ENCODE peak calls at places on chromosomes 5 and 9, in seven cellular contexts. L is epithelial cell of esophagus, Z is fibroblast of lung, C is AG09309, H is GM23248, J is psoas muscle, S is heart right ventricle. M is an unnamed sample.

GRCh38 chr5:757931-758697 is 26.4 kb downstream of the ZDHHC11B start:
- DNase-seq in Z (no peak), S (peak; percentile 76), L (no peak), J (peak; percentile 71), H (no peak), C (no peak), M (no peak)

GRCh38 chr9:11319477-11320060 is 706.8 kb upstream of the PTPRD start:
- DNase-seq in S (no peak), C (no peak), L (peak; percentile 51), Z (peak; percentile 1), H (peak; percentile 0), J (no peak), M (no peak)

GRCh38 chr9:136453326-136453725 is 13.7 kb upstream of the INPP5E start:
- DNase-seq in Z (no peak), J (no peak), H (no peak), C (no peak), L (no peak), S (no peak), M (no peak)

GRCh38 chr9:88775037-88775471 is 216.2 kb upstream of the S1PR3 start:
- DNase-seq in C (peak; percentile 94), H (peak; percentile 94), J (no peak), Z (peak; percentile 99), L (peak; percentile 85), S (no peak), M (peak; percentile 97)

GRCh38 chr5:19891658-19892057 is 96.3 kb downstream of the CDH18 start:
- DNase-seq in J (no peak), C (peak; percentile 14), L (peak; percentile 67), S (no peak), Z (peak; percentile 64), H (peak; percentile 60), M (peak; percentile 0)

GRCh38 chr5:180607861-180608571 is 16.7 kb upstream of the SCGB3A1 start:
- DNase-seq in J (no peak), S (no peak), H (no peak), Z (no peak), C (no peak), L (no peak), M (peak; percentile 1)

GRCh38 chr9:112784020-112784788 is 33.6 kb downstream of the SNX30 start:
- DNase-seq in J (no peak), Z (peak; percentile 79), C (no peak), L (peak; percentile 54), H (no peak), S (no peak), M (peak; percentile 41)

GRCh38 chr5:1312206-1312605 is 17.3 kb upstream of the TERT start:
- DNase-seq in H (no peak), L (no peak), S (no peak), J (no peak), Z (no peak), C (no peak), M (no peak)

GRCh38 chr5:154575869-154576806 is 98.1 kb upstream of the HAND1 start:
- DNase-seq in H (no peak), Z (no peak), L (no peak), C (no peak), J (no peak), S (no peak), M (no peak)

GRCh38 chr9:17742065-17742464 is 163.2 kb downstream of the SH3GL2 start:
- DNase-seq in H (peak; percentile 17), Z (no peak), L (peak; percentile 4), J (no peak), C (no peak), S (no peak), M (no peak)

GRCh38 chr9:135474915-135475314 is 4.7 kb upstream of the PPP1R26 start:
- DNase-seq in H (peak; percentile 13), S (no peak), Z (peak; percentile 25), J (no peak), L (no peak), C (no peak), M (peak; percentile 20)

GRCh38 chr5:155010881-155011280 is 2.7 kb upstream of the KIF4B start:
- DNase-seq in S (no peak), J (no peak), L (no peak), C (no peak), Z (no peak), H (no peak), M (no peak)

GRCh38 chr5:174843263-174844250 is 119.2 kb downstream of the MSX2 start:
- DNase-seq in C (no peak), S (no peak), J (peak; percentile 34), L (no peak), Z (no peak), H (peak; percentile 28), M (peak; percentile 28)

GRCh38 chr5:155833282-155833681 is 493.7 kb upstream of the SGCD start:
- DNase-seq in C (no peak), S (no peak), H (peak; percentile 29), L (no peak), J (no peak), Z (no peak), M (no peak)

GRCh38 chr5:1011741-1012315 is 3.2 kb downstream of the NKD2 start:
- DNase-seq in C (no peak), S (no peak), Z (no peak), H (no peak), L (no peak), J (no peak), M (no peak)

GRCh38 chr9:109941771-109942170 is 161.8 kb downstream of the PALM2AKAP2 start:
- DNase-seq in Z (no peak), J (no peak), H (no peak), L (no peak), C (no peak), S (no peak), M (no peak)

GRCh38 chr5:140631063-140631462 is 1.9 kb downstream of the CD14 start:
- DNase-seq in Z (no peak), S (no peak), J (no peak), C (no peak), H (no peak), L (no peak), M (no peak)

GRCh38 chr5:140628711-140629110 is 4.3 kb downstream of the CD14 start:
- DNase-seq in S (no peak), L (peak; percentile 43), C (no peak), Z (peak; percentile 26), J (no peak), H (peak; percentile 17), M (no peak)

GRCh38 chr5:140631831-140632365 is 1.1 kb downstream of the CD14 start:
- DNase-seq in H (no peak), S (no peak), J (peak; percentile 25), Z (no peak), L (no peak), C (no peak), M (no peak)

GRCh38 chr5:140632366-140633080 is 452 bp downstream of the CD14 start:
- DNase-seq in S (peak; percentile 50), H (peak; percentile 73), C (no peak), J (peak; percentile 68), Z (peak; percentile 65), L (peak; percentile 86), M (peak; percentile 55)

DNA sequence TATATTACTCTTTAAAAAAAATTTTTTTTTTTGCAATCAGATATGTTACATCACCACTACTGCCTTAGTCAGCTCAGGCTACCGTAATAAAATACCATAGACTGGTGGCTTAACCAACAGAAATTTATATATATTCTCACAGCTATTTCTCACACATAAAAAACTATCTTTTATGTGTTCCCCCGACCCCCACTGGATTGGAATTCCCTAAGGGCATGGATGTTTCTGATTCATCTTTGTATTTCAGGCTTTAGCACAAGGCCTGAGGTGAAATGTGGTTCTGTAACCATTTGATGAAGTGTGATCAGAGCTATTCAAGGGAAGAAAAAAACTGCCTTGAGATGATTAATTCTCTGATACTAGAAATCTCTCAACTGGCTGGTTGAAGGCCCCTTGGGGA is 2.7 kb downstream of the CD14 start:
- DNase-seq in S (no peak), Z (no peak), C (peak; percentile 64), H (peak; percentile 58), L (peak; percentile 41), J (no peak), M (no peak)
- H3K4me3 ChIP-seq in S (peak overlapping the region; percentile 2), Z (no peak overlapping the region), C (no peak overlapping the region), H (no peak overlapping the region), L (no peak overlapping the region), J (peak overlapping the region; percentile 75), M (no peak overlapping the region)

DNA sequence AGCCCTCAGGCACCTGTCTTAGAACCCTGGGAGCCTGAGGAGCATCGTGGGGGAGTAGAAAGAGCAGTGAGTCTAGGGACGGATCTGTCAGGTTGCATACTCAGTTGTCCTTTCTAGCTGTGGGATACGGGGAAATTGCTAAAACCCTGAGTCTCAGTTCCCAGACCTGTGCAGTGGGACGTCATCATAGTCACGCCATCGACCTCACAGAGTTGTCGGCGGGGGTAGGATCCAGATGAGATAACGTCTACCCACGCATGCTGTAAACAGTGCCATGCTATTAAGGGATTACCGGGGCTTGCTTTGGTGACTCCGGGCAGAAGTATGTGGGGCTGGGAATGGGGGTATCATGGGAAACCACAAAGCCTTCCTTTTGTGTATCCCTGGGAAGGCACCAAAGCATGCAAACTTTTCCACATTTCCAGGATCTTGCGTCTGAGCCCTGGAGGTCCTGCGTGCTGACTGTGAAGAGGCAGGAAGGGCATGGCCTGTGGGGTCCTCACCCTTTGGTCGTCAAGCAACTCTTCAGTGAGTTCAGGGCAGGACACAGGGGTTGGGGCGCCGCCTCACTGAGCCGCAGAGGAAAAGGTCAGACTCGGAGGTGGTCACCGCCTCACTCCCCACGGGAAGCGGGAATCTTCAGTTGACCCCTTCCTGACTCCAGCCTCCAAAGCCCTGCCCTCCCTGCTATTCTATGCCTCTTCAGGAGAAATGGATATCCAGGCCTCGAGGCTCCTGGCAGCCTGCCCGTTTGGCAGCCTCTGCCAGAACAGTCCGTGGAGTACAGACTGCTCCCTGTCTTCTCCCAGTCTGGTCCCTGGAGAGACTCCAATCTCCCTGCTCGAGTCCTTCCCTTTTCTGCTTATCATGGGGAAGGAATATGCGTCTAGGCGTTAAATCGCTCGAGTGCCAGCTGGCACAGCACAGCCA is 186.8 kb upstream of the KLF9 start:
- DNase-seq in C (peak; percentile 100), S (peak; percentile 97), Z (peak; percentile 100), J (peak; percentile 98), L (peak; percentile 88), H (peak; percentile 96), M (peak; percentile 100)
- H3K4me3 ChIP-seq in C (peak overlapping the region; percentile 27), S (peak overlapping the region; percentile 17), Z (peak overlapping the region; percentile 11), J (peak overlapping the region; percentile 58), L (no peak overlapping the region), H (peak overlapping the region; percentile 61), M (peak overlapping the region; percentile 39)

DNA sequence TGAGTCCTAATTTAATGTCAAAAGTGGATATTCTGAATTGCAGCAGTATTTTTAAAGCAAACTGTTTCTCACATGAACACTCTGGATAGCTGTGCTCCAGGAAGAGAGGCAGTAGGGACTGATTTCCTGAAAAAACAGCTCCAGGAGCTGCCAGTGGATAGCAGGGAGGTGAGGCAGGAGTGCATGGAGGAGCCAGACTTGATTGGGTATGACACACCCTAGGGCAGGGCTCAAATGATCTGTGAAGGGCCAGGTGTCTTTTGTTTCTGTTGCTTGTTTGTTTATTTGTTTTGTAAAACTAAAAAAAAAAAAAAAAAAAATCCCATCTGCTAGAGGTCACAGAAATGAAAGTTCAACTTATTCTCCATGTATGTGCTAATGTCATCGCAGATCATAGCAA is 83.4 kb downstream of the ADRB2 start:
- DNase-seq in L (peak; percentile 81), C (no peak), J (no peak), S (no peak), Z (no peak), H (no peak), M (no peak)
- H3K4me3 ChIP-seq in L (no peak overlapping the region), C (no peak overlapping the region), J (no peak overlapping the region), S (no peak overlapping the region), Z (no peak overlapping the region), H (no peak overlapping the region), M (no peak overlapping the region)

GRCh38 chr5:109784687-109785086 is 95.0 kb downstream of the MAN2A1 start:
- DNase-seq in S (no peak), L (peak; percentile 3), Z (peak; percentile 4), J (no peak), H (peak; percentile 20), C (no peak), M (peak; percentile 41)

GRCh38 chr5:109788596-109788995 is 98.9 kb downstream of the MAN2A1 start:
- DNase-seq in C (no peak), Z (no peak), L (no peak), J (no peak), S (no peak), H (no peak), M (no peak)

GRCh38 chr5:109786177-109786576 is 96.5 kb downstream of the MAN2A1 start:
- DNase-seq in Z (no peak), H (no peak), S (no peak), C (no peak), J (no peak), L (no peak), M (no peak)
- H3K4me3 ChIP-seq in Z (no peak overlapping the region), H (no peak overlapping the region), S (no peak overlapping the region), C (no peak overlapping the region), J (no peak overlapping the region), L (no peak overlapping the region), M (no peak overlapping the region)